ENCODE peak calls at places on chromosome 22, in four cellular contexts. C is activated naive CD4-positive, alpha-beta T cell; K is effector CD8-positive, alpha-beta T cell; T is stimulated activated CD8-positive, alpha-beta memory T cell treated with anti-CD3 and anti-CD28 coated beads, Interleukin-15, amount 100 ng/mL, for 1 hour. N is an unnamed sample.

GRCh38 chr22:17379939-17380710 is 10.9 kb downstream of the CECR2 start:
- DNase-seq in C (no peak), K (no peak), T (no peak), N (no peak)

GRCh38 chr22:27378994-27379393 is 422.6 kb downstream of the MN1 start:
- DNase-seq in C (no peak), K (no peak), T (no peak), N (no peak)

GRCh38 chr22:37248251-37248650 is 4.2 kb upstream of the RAC2 start:
- DNase-seq in C (no peak), K (no peak), T (no peak), N (peak)

GRCh38 chr22:22700631-22701030 is 56.2 kb downstream of the GGTLC2 start:
- DNase-seq in C (no peak), K (no peak), T (no peak), N (no peak)

GRCh38 chr22:35742342-35743100 is 24.8 kb downstream of the APOL5 start:
- DNase-seq in C (no peak), K (no peak), T (no peak), N (no peak)

GRCh38 chr22:19970031-19970478 is 28.4 kb upstream of the TXNRD2 start:
- DNase-seq in C (no peak), K (no peak), T (no peak), N (no peak)

GRCh38 chr22:38312261-38312800 is 4.9 kb downstream of the CSNK1E start:
- DNase-seq in C (no peak), K (no peak), T (no peak), N (no peak)

GRCh38 chr22:42946551-42947198 is 68.3 kb downstream of the PACSIN2 start:
- DNase-seq in C (no peak), K (no peak), T (no peak), N (no peak)

GRCh38 chr22:37953062-37953436 is 352 bp downstream of the C22orf23 start:
- DNase-seq in C (no peak), K (no peak), T (no peak), N (no peak)

GRCh38 chr22:22703715-22704114 is 59.3 kb downstream of the GGTLC2 start:
- DNase-seq in C (no peak), K (no peak), T (no peak), N (no peak)

GRCh38 chr22:37032535-37033460 is 13.3 kb downstream of the MPST start:
- DNase-seq in C (no peak), K (no peak), T (no peak), N (peak)

GRCh38 chr22:24437820-24438328 is 10.5 kb downstream of the ADORA2A start:
- DNase-seq in C (no peak), K (no peak), T (no peak), N (no peak)

GRCh38 chr22:31879585-31879984 is 64.8 kb upstream of the YWHAH start:
- DNase-seq in C (no peak), K (no peak), T (no peak), N (no peak)

GRCh38 chr22:50174382-50175190 is 4.1 kb downstream of the PANX2 start:
- DNase-seq in C (no peak), K (no peak), T (no peak), N (no peak)

GRCh38 chr22:39996732-39997131 is 2.0 kb downstream of the FAM83F start:
- DNase-seq in C (no peak), K (no peak), T (no peak), N (no peak)

GRCh38 chr22:38657248-38657909 is 941 bp downstream of the CBY1 start:
- DNase-seq in C (peak), K (peak), T (no peak), N (peak)

GRCh38 chr22:47084226-47084625 is 321.8 kb downstream of the TBC1D22A start:
- DNase-seq in C (no peak), K (no peak), T (no peak), N (no peak)

GRCh38 chr22:36587289-36588154 is 58.6 kb upstream of the EIF3D start:
- DNase-seq in C (no peak), K (no peak), T (no peak), N (no peak)

GRCh38 chr22:22198751-22199150 is 45.8 kb upstream of the VPREB1 start:
- DNase-seq in C (no peak), K (no peak), T (no peak), N (no peak)

GRCh38 chr22:32531955-32532818 is 57.6 kb downstream of the FBXO7 start:
- DNase-seq in C (no peak), K (no peak), T (no peak), N (peak)

GRCh38 chr22:19819209-19819910 is 35.3 kb downstream of the GNB1L start:
- DNase-seq in C (no peak), K (no peak), T (no peak), N (no peak)

GRCh38 chr22:42644422-42645340 is 4.3 kb upstream of the ATP5MGL start:
- DNase-seq in C (no peak), K (no peak), T (no peak), N (peak)